ENCODE peak calls at places on chromosomes 3 and 15, in five cellular contexts. I, Q, Y, Z and U are unnamed samples.

GRCh38 chr3:192366916-192367315 is 360.4 kb downstream of the FGF12 start:
- DNase-seq in I (no peak), Q (no peak), Y (no peak), Z (no peak), U (no peak)

GRCh38 chr15:44096596-44096995 is 98.5 kb downstream of the FRMD5 start:
- DNase-seq in I (no peak), Q (no peak), Y (no peak), Z (no peak), U (no peak)

GRCh38 chr15:48557335-48557734 is 88.2 kb downstream of the FBN1 start:
- DNase-seq in I (no peak), Q (no peak), Y (no peak), Z (no peak), U (no peak)

GRCh38 chr15:64566629-64567427 is 106.5 kb downstream of the ZNF609 start:
- DNase-seq in I (no peak), Q (no peak), Y (no peak), Z (no peak), U (no peak)

GRCh38 chr3:151838574-151839312 is 24.8 kb downstream of the AADAC start:
- DNase-seq in I (no peak), Q (peak), Y (peak), Z (peak), U (no peak)

GRCh38 chr3:127005864-127006500 is 23.1 kb downstream of the PLXNA1 start:
- DNase-seq in I (no peak), Q (no peak), Y (no peak), Z (no peak), U (no peak)

GRCh38 chr3:129793356-129793755 is 100.2 kb downstream of the TMCC1 start:
- DNase-seq in I (no peak), Q (peak), Y (no peak), Z (no peak), U (no peak)

GRCh38 chr15:51493892-51494291 is 128.7 kb downstream of the DMXL2 start:
- DNase-seq in I (no peak), Q (no peak), Y (no peak), Z (no peak), U (no peak)

GRCh38 chr3:147299656-147300055 is 106.7 kb downstream of the ZIC4 start:
- DNase-seq in I (no peak), Q (no peak), Y (no peak), Z (peak), U (no peak)

GRCh38 chr15:59644757-59645156 is 12.6 kb downstream of the GTF2A2 start:
- DNase-seq in I (no peak), Q (no peak), Y (no peak), Z (no peak), U (no peak)

GRCh38 chr3:158718490-158719170 is 13.6 kb downstream of the RARRES1 start:
- DNase-seq in I (no peak), Q (no peak), Y (no peak), Z (peak), U (no peak)

GRCh38 chr3:105359098-105359762 is 7.5 kb upstream of the ALCAM start:
- DNase-seq in I (no peak), Q (no peak), Y (no peak), Z (no peak), U (no peak)

DNA sequence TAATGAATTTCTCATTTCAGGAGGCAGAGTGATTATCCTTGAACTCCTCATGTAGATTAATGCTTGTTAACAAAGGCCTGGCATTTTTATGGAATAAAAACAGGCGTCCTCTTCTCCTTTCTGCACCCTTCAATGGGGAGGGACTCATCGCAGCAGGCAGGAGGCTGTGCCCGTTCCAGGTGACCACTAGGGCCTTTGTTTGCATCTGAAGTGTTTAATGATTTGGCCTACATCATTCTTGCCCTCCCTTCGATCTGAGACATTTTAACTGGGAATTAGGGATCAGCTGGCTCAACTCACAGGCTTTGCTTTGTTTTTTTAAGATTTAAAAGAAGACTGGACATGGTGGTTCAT is 177.9 kb downstream of the ATP10A start:
- DNase-seq in I (no peak), Q (no peak), Y (no peak), Z (no peak), U (no peak)
- TF ChIP-seq CTCF in I (no peak), Q (no peak), Y (no peak), Z (no peak), U (no peak)

GRCh38 chr3:14218355-14218754 is 39.7 kb downstream of the LSM3 start:
- DNase-seq in I (no peak), Q (no peak), Y (no peak), Z (no peak), U (no peak)

GRCh38 chr3:14214764-14215163 is 36.1 kb downstream of the LSM3 start:
- DNase-seq in I (no peak), Q (no peak), Y (no peak), Z (no peak), U (no peak)

GRCh38 chr3:14212032-14212431 is 33.4 kb downstream of the LSM3 start:
- DNase-seq in I (no peak), Q (no peak), Y (no peak), Z (no peak), U (no peak)

GRCh38 chr3:14213066-14213774 is 34.6 kb downstream of the LSM3 start:
- DNase-seq in I (no peak), Q (no peak), Y (no peak), Z (no peak), U (no peak)

DNA sequence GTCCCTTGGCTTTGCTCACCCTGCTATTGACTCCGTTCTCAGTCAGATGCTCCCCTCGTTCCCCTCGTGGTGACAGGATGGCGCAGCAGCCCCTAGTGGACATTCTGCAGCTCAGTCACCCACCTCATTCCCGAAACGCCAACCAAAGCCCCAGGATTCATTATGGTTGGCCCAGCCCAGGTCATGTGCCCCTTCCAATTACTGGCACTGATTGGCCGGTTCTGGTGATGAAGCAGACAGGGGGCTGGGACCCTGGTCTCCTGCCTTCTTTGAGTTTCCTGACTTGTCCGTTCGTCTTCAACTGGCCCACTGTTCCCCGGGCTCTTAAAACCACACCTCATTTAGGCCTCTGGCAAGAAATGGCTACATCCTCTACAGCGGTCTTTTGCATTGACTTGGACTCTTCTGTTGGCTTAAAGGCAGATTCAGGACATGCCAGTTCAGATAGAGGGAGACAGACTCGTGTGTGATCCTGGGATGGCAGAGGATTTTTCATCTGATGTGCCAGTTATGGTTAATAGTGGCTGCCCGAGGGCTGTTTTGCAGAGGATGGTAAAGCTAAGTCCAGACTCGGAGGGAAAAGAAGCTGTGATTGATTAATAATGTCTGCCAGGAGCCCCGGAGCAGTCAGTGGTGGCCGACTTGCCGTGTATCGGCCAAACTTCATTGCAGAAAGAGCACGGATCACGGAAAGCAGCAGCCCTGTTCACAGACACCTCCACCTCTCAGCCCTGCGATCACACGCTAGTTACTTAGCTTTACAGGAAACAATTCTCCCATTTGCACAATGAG is 37.8 kb downstream of the LSM3 start:
- DNase-seq in I (no peak), Q (no peak), Y (no peak), Z (no peak), U (peak)
- TF ChIP-seq CTCF in I (no peak), Q (no peak), Y (no peak), Z (peak), U (peak)

GRCh38 chr15:100880897-100881242 is 1.2 kb downstream of the ALDH1A3 start:
- DNase-seq in I (no peak), Q (no peak), Y (no peak), Z (no peak), U (no peak)
- TF ChIP-seq CTCF in I (no peak), Q (no peak), Y (no peak), Z (no peak), U (no peak)

DNA sequence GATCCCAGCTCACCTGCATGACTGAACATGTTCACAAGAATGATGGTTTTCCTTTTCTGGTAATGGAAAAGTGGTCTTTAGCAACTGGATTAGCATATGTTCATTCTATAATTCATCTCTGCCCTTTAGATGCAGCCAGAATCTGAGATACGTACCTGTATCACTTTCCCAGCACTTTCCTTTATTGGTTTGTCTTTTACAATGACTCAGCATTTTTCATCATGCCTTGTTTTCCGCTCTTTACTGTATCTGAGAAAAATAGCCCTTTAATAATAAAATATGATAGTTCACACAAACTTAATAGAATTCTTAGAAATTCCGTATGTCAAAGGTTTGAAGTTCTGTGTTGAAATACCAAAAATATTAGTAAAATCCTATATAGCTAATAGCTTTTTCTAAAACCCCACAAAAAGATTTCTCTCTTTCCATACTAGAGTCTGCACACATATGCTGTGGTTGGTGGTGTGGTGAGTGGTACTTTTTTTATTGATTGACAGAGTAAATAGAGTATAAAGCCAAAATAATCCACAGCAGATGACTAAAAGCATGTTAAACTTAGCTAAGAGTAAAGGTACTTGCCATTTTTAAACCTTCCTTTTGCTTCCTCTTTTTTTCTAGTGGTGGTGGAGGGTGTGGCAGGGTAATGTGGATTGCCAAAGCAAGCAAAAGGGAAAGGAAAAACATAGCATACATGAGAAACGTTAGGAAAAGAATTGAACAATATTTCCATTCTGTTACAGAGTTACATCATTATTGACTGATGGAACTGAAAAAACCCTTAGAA is 328.9 kb upstream of the RBMS3 start:
- DNase-seq in I (no peak), Q (no peak), Y (no peak), Z (no peak), U (no peak)
- TF ChIP-seq CTCF in I (no peak), Q (no peak), Y (no peak), Z (no peak), U (no peak)

GRCh38 chr15:101017041-101017754 is 98.0 kb downstream of the LRRK1 start:
- DNase-seq in I (no peak), Q (no peak), Y (no peak), Z (no peak), U (no peak)
- TF ChIP-seq CTCF in I (no peak), Q (peak), Y (no peak), Z (peak), U (no peak)

DNA sequence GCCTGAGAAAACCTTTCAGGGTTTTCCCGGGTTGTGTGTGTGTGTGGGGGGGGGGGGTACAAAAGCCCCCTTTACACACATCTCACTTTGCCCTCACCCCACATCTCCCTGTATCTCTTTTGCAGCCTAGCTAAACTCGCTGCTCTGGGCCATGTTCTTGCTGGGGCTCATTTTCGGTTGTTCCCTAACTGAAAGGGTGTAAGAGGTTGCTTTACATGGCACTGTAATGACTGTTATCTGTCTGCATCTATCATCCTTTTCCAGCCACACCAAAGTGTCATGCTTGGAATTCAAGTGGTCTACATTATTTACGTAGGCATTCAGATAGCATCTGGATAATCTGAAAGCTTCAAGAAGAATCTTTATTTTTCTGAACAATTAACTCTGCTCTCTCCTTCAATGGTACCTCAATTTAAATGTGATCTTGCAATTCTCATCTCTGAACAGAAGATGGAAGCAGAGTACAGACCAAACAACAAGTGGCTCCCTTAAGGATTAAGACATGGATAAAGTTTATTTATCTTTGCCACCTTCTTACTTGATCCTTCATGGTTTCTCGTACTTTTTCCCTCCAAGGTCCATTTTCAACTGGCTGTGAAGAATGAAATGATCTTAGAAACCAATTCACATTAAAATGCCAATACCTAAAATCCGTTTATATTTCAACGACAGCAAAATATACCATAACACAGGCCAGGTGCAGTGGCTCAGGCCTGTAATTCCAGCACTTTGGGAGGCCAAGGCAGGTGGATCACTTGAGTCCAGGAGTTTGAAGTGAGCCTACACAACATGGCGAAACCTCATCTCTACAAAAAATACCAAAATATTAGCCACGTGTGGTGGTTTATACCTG is 34.9 kb downstream of the DCLK3 start:
- DNase-seq in I (no peak), Q (peak), Y (no peak), Z (peak), U (no peak)
- TF ChIP-seq CTCF in I (no peak), Q (peak), Y (peak), Z (peak), U (peak)